ENCODE peak calls at places on chromosomes 1 and 21, in five cellular contexts. O is AG08396, X is WTC11, W is SHP77, M is activated gamma-delta T cell. J is an unnamed sample.

GRCh38 chr21:46057710-46058241 is 40.1 kb upstream of the COL6A2 start:
- DNase-seq in O (no peak), X (no peak), W (no peak), M (no peak), J (no peak)

GRCh38 chr1:200473698-200474371 is 64.0 kb upstream of the ZNF281 start:
- DNase-seq in O (no peak), X (no peak), W (no peak), M (no peak), J (no peak)

GRCh38 chr1:86516366-86516765 is 30.5 kb upstream of the CLCA4 start:
- DNase-seq in O (no peak), X (no peak), W (no peak), M (no peak), J (no peak)

GRCh38 chr21:14569868-14570267 is 23.8 kb upstream of the SAMSN1 start:
- DNase-seq in O (no peak), X (no peak), W (no peak), M (no peak), J (no peak)

GRCh38 chr1:59142663-59143487 is 154.0 kb upstream of the FGGY start:
- DNase-seq in O (peak), X (no peak), W (no peak), M (no peak), J (no peak)

GRCh38 chr1:213060836-213061235 is 9.8 kb downstream of the RPS6KC1 start:
- DNase-seq in O (no peak), X (no peak), W (peak), M (no peak), J (no peak)

GRCh38 chr1:56031011-56031410 is 548.4 kb downstream of the PLPP3 start:
- DNase-seq in O (no peak), X (no peak), W (no peak), M (no peak), J (no peak)

GRCh38 chr1:113976609-113977278 is 2.5 kb upstream of the OLFML3 start:
- DNase-seq in O (peak), X (no peak), W (peak), M (no peak), J (no peak)

GRCh38 chr1:19156676-19157075 is 53.4 kb downstream of the UBR4 start:
- DNase-seq in O (no peak), X (no peak), W (no peak), M (no peak), J (no peak)

GRCh38 chr1:65605621-65606020 is 185.2 kb downstream of the LEPR start:
- DNase-seq in O (no peak), X (no peak), W (no peak), M (no peak), J (no peak)

GRCh38 chr1:12745992-12746323 is at the start of gene CFAP107:
- DNase-seq in O (no peak), X (no peak), W (no peak), M (no peak), J (no peak)

GRCh38 chr1:185886671-185887070 is 152.5 kb downstream of the HMCN1 start:
- DNase-seq in O (no peak), X (no peak), W (no peak), M (no peak), J (no peak)

GRCh38 chr21:38958940-38959685 is 153.4 kb downstream of the ETS2 start:
- DNase-seq in O (peak), X (no peak), W (no peak), M (no peak), J (no peak)

GRCh38 chr1:36968730-36969129 is 65.6 kb downstream of the GRIK3 start:
- DNase-seq in O (no peak), X (no peak), W (peak), M (no peak), J (no peak)

GRCh38 chr1:201904579-201904978 is 15.9 kb downstream of the SHISA4 start:
- DNase-seq in O (peak), X (no peak), W (no peak), M (no peak), J (no peak)

GRCh38 chr21:37233551-37234146 is 33.5 kb downstream of the VPS26C start:
- DNase-seq in O (no peak), X (no peak), W (peak), M (no peak), J (no peak)

GRCh38 chr21:41956926-41957729 is 3.3 kb upstream of the C2CD2 start:
- DNase-seq in O (peak), X (no peak), W (no peak), M (no peak), J (no peak)

GRCh38 chr1:154955039-154955717 is 721 bp downstream of the PBXIP1 start:
- DNase-seq in O (peak), X (peak), W (peak), M (no peak), J (peak)

GRCh38 chr1:199809311-199809710 is 218.2 kb upstream of the NR5A2 start:
- DNase-seq in O (no peak), X (no peak), W (no peak), M (no peak), J (no peak)

GRCh38 chr1:48882020-48882419 is 105.3 kb upstream of the BEND5 start:
- DNase-seq in O (no peak), X (no peak), W (no peak), M (no peak), J (no peak)

GRCh38 chr1:208235983-208236761 is 8.0 kb downstream of the PLXNA2 start:
- DNase-seq in O (peak), X (no peak), W (no peak), M (no peak), J (peak)

GRCh38 chr21:45104560-45104959 is 30.2 kb downstream of the ADARB1 start:
- DNase-seq in O (no peak), X (no peak), W (no peak), M (no peak), J (no peak)

GRCh38 chr1:174000274-174000852 is 21.8 kb downstream of the RC3H1 start:
- DNase-seq in O (no peak), X (no peak), W (no peak), M (no peak), J (no peak)

GRCh38 chr1:84968865-84969264 is 28.0 kb downstream of the MCOLN2 start:
- DNase-seq in O (no peak), X (no peak), W (no peak), M (no peak), J (no peak)

GRCh38 chr1:12167493-12168429 is 970 bp downstream of the TNFRSF1B start:
- DNase-seq in O (peak), X (no peak), W (no peak), M (no peak), J (no peak)

GRCh38 chr1:29121516-29121937 is 2.2 kb downstream of the TMEM200B start:
- DNase-seq in O (no peak), X (peak), W (no peak), M (no peak), J (no peak)

GRCh38 chr1:59443355-59443754 is 146.5 kb downstream of the FGGY start:
- DNase-seq in O (no peak), X (no peak), W (no peak), M (no peak), J (no peak)

J was measured in effector memory CD8-positive, alpha-beta T cell.